ENCODE peak calls at places on chromosomes 4 and X, in seven cellular contexts. R is iris pigment epithelial cell, F is NCI-H1092 treated with DMSO at 0.1 percent for 48 hours, K is head of caudate nucleus, W is NCI-H510A, V is SK-MEL-5, P is LoVo. E is an unnamed sample.

GRCh38 chrX:103431316-103431715 is 55.0 kb downstream of the BEX3 start:
- DNase-seq in R (peak), F (no peak), K (no peak), W (no peak), V (no peak), P (peak), E (no peak)

GRCh38 chr4:153486281-153487151 is 20.4 kb downstream of the TMEM131L start:
- DNase-seq in R (peak), F (no peak), K (no peak), W (no peak), V (no peak), P (peak), E (peak)

GRCh38 chr4:40333921-40334352 is 1.2 kb upstream of the CHRNA9 start:
- DNase-seq in R (peak), F (peak), K (peak), W (peak), V (peak), P (peak), E (no peak)

GRCh38 chr4:56468097-56468422 is 643 bp downstream of the SRP72 start:
- DNase-seq in R (peak), F (peak), K (peak), W (peak), V (peak), P (peak), E (no peak)

GRCh38 chr4:147833254-147833653 is 101.4 kb downstream of the ARHGAP10 start:
- DNase-seq in R (peak), F (no peak), K (no peak), W (no peak), V (no peak), P (no peak), E (no peak)

GRCh38 chr4:176270669-176271068 is 1.6 kb upstream of the ASB5 start:
- DNase-seq in R (peak), F (peak), K (no peak), W (peak), V (peak), P (peak), E (peak)

GRCh38 chrX:100615015-100615414 is 21.6 kb downstream of the TSPAN6 start:
- DNase-seq in R (peak), F (peak), K (no peak), W (no peak), V (peak), P (peak), E (peak)

GRCh38 chr4:152480356-152480755 is 55.5 kb downstream of the FBXW7 start:
- DNase-seq in R (no peak), F (no peak), K (no peak), W (no peak), V (no peak), P (no peak), E (no peak)

GRCh38 chr4:123449780-123450179 is 53.2 kb downstream of the SPRY1 start:
- DNase-seq in R (peak), F (no peak), K (no peak), W (no peak), V (peak), P (peak), E (peak)

GRCh38 chrX:140317462-140317861 is 187.4 kb downstream of the SOX3 start:
- DNase-seq in R (no peak), F (no peak), K (no peak), W (no peak), V (peak), P (no peak), E (no peak)

E was measured in AG09309.